ENCODE peak calls at places on chromosomes 13 and 19, in eight cellular contexts. A is activated T-helper 1 cell treated with anti-CD3 and anti-CD28 coated beads, Interleukin-2, amount 50 U/mL, for 16 hours; T is B cell; M is mucosa of gallbladder; X is KG1; G is H1; I is HFF-Myc; Q is foreskin fibroblast. U is an unnamed sample.

GRCh38 chr19:44644391-44645016 is 794 bp downstream of the PVR start:
- DNase-seq in T (no peak), Q (peak; percentile 56), X (no peak), G (peak; percentile 21), A (no peak), M (no peak), I (no peak), U (no peak)

GRCh38 chr19:4730740-4731171 is 7.1 kb upstream of the DPP9 start:
- DNase-seq in T (peak; percentile 54), M (no peak), I (no peak), A (peak; percentile 45), X (no peak), G (no peak), Q (peak; percentile 28), U (no peak)

GRCh38 chr19:995051-995827 is 5.0 kb upstream of the GRIN3B start:
- DNase-seq in M (no peak), T (no peak), A (no peak), Q (no peak), G (no peak), I (no peak), X (no peak), U (no peak)

GRCh38 chr13:93364166-93364565 is 137.6 kb downstream of the GPC6 start:
- DNase-seq in I (no peak), G (no peak), Q (peak; percentile 39), T (no peak), M (no peak), A (no peak), X (no peak), U (no peak)

GRCh38 chr13:52617070-52618060 is 24.9 kb upstream of the HNRNPA1L2 start:
- DNase-seq in T (peak; percentile 88), X (peak; percentile 82), Q (peak; percentile 94), M (peak; percentile 71), I (peak; percentile 76), A (peak; percentile 69), G (peak; percentile 57), U (no peak)

GRCh38 chr19:3618144-3618810 is 8.3 kb downstream of the CACTIN start:
- DNase-seq in I (no peak), X (no peak), T (no peak), G (no peak), M (peak; percentile 57), A (no peak), Q (peak; percentile 80), U (no peak)

GRCh38 chr13:99347911-99348451 is 40.8 kb upstream of the GPR183 start:
- DNase-seq in G (no peak), X (no peak), T (peak; percentile 54), A (no peak), I (no peak), Q (no peak), M (no peak), U (no peak)

GRCh38 chr13:25232937-25233515 is 54.3 kb downstream of the MTMR6 start:
- DNase-seq in Q (peak; percentile 46), G (no peak), A (no peak), M (no peak), X (no peak), T (no peak), I (peak; percentile 9), U (no peak)

GRCh38 chr19:10004617-10005016 is 5.7 kb downstream of the COL5A3 start:
- DNase-seq in M (no peak), A (no peak), I (no peak), X (no peak), T (no peak), G (no peak), Q (no peak), U (no peak)

GRCh38 chr19:43798026-43798545 is 4.2 kb downstream of the LYPD5 start:
- DNase-seq in I (no peak), X (no peak), A (no peak), Q (no peak), M (no peak), T (no peak), G (no peak), U (no peak)

GRCh38 chr13:41284512-41285288 is 21.3 kb upstream of the MTRF1 start:
- DNase-seq in M (peak; percentile 43), Q (peak; percentile 95), T (no peak), A (no peak), X (no peak), I (no peak), G (no peak), U (no peak)

GRCh38 chr13:94968040-94968756 is 255.9 kb upstream of the SOX21 start:
- DNase-seq in I (no peak), Q (peak; percentile 56), M (no peak), A (no peak), X (no peak), T (no peak), G (no peak), U (no peak)

GRCh38 chr19:29855087-29855486 is 43.3 kb downstream of the CCNE1 start:
- DNase-seq in X (no peak), Q (no peak), A (no peak), G (no peak), T (no peak), M (no peak), I (no peak), U (no peak)

GRCh38 chr19:56167064-56167578 is 8.7 kb upstream of the GALP start:
- DNase-seq in G (no peak), X (no peak), M (no peak), Q (no peak), I (no peak), A (no peak), T (no peak), U (no peak)

GRCh38 chr19:4197625-4198466 is 15.4 kb downstream of the ANKRD24 start:
- DNase-seq in A (no peak), T (no peak), G (no peak), M (no peak), X (no peak), I (no peak), Q (no peak), U (no peak)

GRCh38 chr13:99272481-99272880 is 14.3 kb upstream of the GPR18 start:
- DNase-seq in M (no peak), G (no peak), T (no peak), Q (no peak), I (no peak), X (no peak), A (no peak), U (no peak)

GRCh38 chr13:99481357-99481756 is 19.9 kb upstream of the TM9SF2 start:
- DNase-seq in X (no peak), A (no peak), G (no peak), Q (no peak), T (no peak), I (no peak), M (no peak), U (no peak)

GRCh38 chr13:33787051-33787591 is 30.8 kb upstream of the RFC3 start:
- DNase-seq in Q (peak; percentile 65), A (no peak), M (no peak), G (no peak), X (peak; percentile 64), T (no peak), I (no peak), U (no peak)

GRCh38 chr19:45920458-45920857 is 5.9 kb upstream of the NANOS2 start:
- DNase-seq in X (no peak), M (no peak), I (no peak), A (no peak), Q (no peak), G (no peak), T (no peak), U (no peak)

GRCh38 chr19:37227996-37228395 is 10.0 kb downstream of the ZNF383 start:
- DNase-seq in X (peak; percentile 3), G (no peak), T (peak; percentile 42), A (no peak), I (no peak), M (no peak), Q (peak; percentile 23), U (no peak)

GRCh38 chr13:30763786-30764440 is 28.6 kb downstream of the ALOX5AP start:
- DNase-seq in T (no peak), A (no peak), G (no peak), M (no peak), Q (peak; percentile 36), X (no peak), I (no peak), U (no peak)

GRCh38 chr13:32737111-32737571 is 150.9 kb downstream of the PDS5B start:
- DNase-seq in A (no peak), I (no peak), Q (no peak), M (no peak), T (no peak), X (no peak), G (no peak), U (no peak)

GRCh38 chr19:19111967-19112580 is 26.2 kb downstream of the TMEM161A start:
- DNase-seq in G (no peak), T (no peak), X (no peak), M (no peak), I (no peak), Q (no peak), A (no peak), U (no peak)

GRCh38 chr19:31511696-31512095 is 162.5 kb upstream of the TSHZ3 start:
- DNase-seq in T (no peak), X (no peak), G (no peak), A (no peak), I (no peak), M (no peak), Q (no peak), U (peak; percentile 70)

GRCh38 chr19:2083174-2083854 is 12.8 kb downstream of the MOB3A start:
- DNase-seq in M (no peak), Q (no peak), A (peak; percentile 48), X (no peak), I (no peak), G (no peak), T (peak; percentile 71), U (no peak)

GRCh38 chr13:36445278-36445677 is 13.0 kb downstream of the CCNA1 start:
- DNase-seq in A (no peak), T (no peak), G (no peak), X (no peak), I (no peak), Q (no peak), M (no peak), U (no peak)

GRCh38 chr19:35797663-35798062 is 15.0 kb downstream of the PRODH2 start:
- DNase-seq in A (no peak), M (no peak), Q (no peak), T (no peak), I (no peak), G (no peak), X (no peak), U (no peak)

GRCh38 chr19:18457478-18458331 is 19.8 kb upstream of the ISYNA1 start:
- DNase-seq in T (no peak), G (no peak), A (no peak), M (no peak), X (no peak), I (no peak), Q (no peak), U (no peak)

GRCh38 chr19:10654610-10655456 is 687 bp downstream of the ILF3 start:
- DNase-seq in Q (peak; percentile 72), A (no peak), T (peak; percentile 44), I (no peak), G (peak; percentile 72), X (peak; percentile 22), M (peak; percentile 22), U (no peak)

GRCh38 chr13:110338441-110339101 is 31.5 kb downstream of the COL4A2 start:
- DNase-seq in M (peak; percentile 62), Q (peak; percentile 64), X (no peak), G (no peak), A (no peak), I (no peak), T (no peak), U (no peak)

GRCh38 chr19:41535029-41535622 is 40.8 kb upstream of the CEACAM21 start:
- DNase-seq in X (no peak), A (no peak), M (no peak), G (no peak), I (no peak), Q (no peak), T (peak; percentile 41), U (no peak)

GRCh38 chr19:12318782-12319413 is 14.5 kb downstream of the ZNF563 start:
- DNase-seq in M (no peak), T (no peak), G (no peak), X (no peak), A (no peak), I (no peak), Q (no peak), U (no peak)

GRCh38 chr13:50798923-50799322 is 44.6 kb downstream of the DLEU7 start:
- DNase-seq in A (no peak), G (no peak), I (peak; percentile 16), T (no peak), M (no peak), X (no peak), Q (peak; percentile 75), U (no peak)

GRCh38 chr13:24043590-24044350 is 116.8 kb upstream of the SPATA13 start:
- DNase-seq in M (no peak), G (no peak), X (no peak), I (no peak), Q (peak; percentile 43), T (no peak), A (no peak), U (no peak)

U was measured in vagina.